ENCODE peak calls at places on chromosome 14, in ten cellular contexts. G is GM23248, J is neural progenitor cell, R is astrocyte, D is fibroblast of lung, P is PC-9, U is K562, I is hepatocyte, N is HepG2, Z is keratinocyte. K is an unnamed sample.

GRCh38 chr14:97306785-97307246 is 509.6 kb downstream of the VRK1 start:
- DNase-seq in G (no peak), J (no peak), R (peak), D (peak), P (no peak), U (no peak), I (no peak), N (no peak), Z (no peak), K (peak)

GRCh38 chr14:68471029-68471963 is 321.6 kb downstream of the ZFP36L1 start:
- DNase-seq in G (no peak), J (peak), R (no peak), D (no peak), P (no peak), U (no peak), I (no peak), N (no peak), Z (no peak), K (no peak)

GRCh38 chr14:56891226-56891625 is 80.9 kb upstream of the OTX2 start:
- DNase-seq in G (no peak), J (peak), R (no peak), D (no peak), P (no peak), U (no peak), I (peak), N (no peak), Z (no peak), K (no peak)

GRCh38 chr14:104081951-104082464 is 3.5 kb upstream of the ASPG start:
- DNase-seq in G (no peak), J (no peak), R (no peak), D (no peak), P (no peak), U (no peak), I (no peak), N (no peak), Z (no peak), K (no peak)

GRCh38 chr14:84655014-84655413 is 874.9 kb upstream of the FLRT2 start:
- DNase-seq in G (no peak), J (no peak), R (no peak), D (no peak), P (no peak), U (no peak), I (no peak), N (no peak), Z (no peak), K (no peak)

GRCh38 chr14:72471346-72471745 is 422.6 kb downstream of the DPF3 start:
- DNase-seq in G (peak), J (no peak), R (no peak), D (peak), P (no peak), U (no peak), I (no peak), N (no peak), Z (no peak), K (peak)

GRCh38 chr14:95313707-95314106 is 6.0 kb downstream of the CLMN start:
- DNase-seq in G (peak), J (no peak), R (no peak), D (peak), P (peak), U (no peak), I (peak), N (peak), Z (no peak), K (peak)

GRCh38 chr14:77284066-77284855 is 13.3 kb upstream of the NGB start:
- DNase-seq in G (no peak), J (no peak), R (no peak), D (no peak), P (no peak), U (no peak), I (no peak), N (no peak), Z (no peak), K (no peak)

GRCh38 chr14:22646570-22647254 is 2.6 kb upstream of the OR6J1 start:
- DNase-seq in G (peak), J (no peak), R (peak), D (peak), P (peak), U (no peak), I (no peak), N (no peak), Z (no peak), K (peak)

GRCh38 chr14:90514015-90514398 is 117.2 kb downstream of the CALM1 start:
- DNase-seq in G (no peak), J (no peak), R (no peak), D (no peak), P (no peak), U (no peak), I (peak), N (no peak), Z (no peak), K (peak)

GRCh38 chr14:26394114-26394855 is 203.5 kb downstream of the NOVA1 start:
- DNase-seq in G (peak), J (peak), R (peak), D (peak), P (peak), U (no peak), I (no peak), N (no peak), Z (no peak), K (peak)
- H3K27ac ChIP-seq in G (no peak), J (no peak), R (no peak), D (no peak), P (peak), U (no peak), I (no peak), N (no peak), Z (no peak), K (no peak)

GRCh38 chr14:101705733-101706508 is 55.6 kb upstream of the PPP2R5C start:
- DNase-seq in G (peak), J (peak), R (peak), D (peak), P (peak), U (no peak), I (peak), N (no peak), Z (no peak), K (peak)

GRCh38 chr14:101708853-101709532 is 52.5 kb upstream of the PPP2R5C start:
- DNase-seq in G (no peak), J (no peak), R (no peak), D (no peak), P (peak), U (no peak), I (no peak), N (no peak), Z (no peak), K (no peak)

GRCh38 chr14:101707863-101708620 is 53.5 kb upstream of the PPP2R5C start:
- DNase-seq in G (no peak), J (no peak), R (no peak), D (no peak), P (peak), U (no peak), I (no peak), N (no peak), Z (no peak), K (no peak)

GRCh38 chr14:101707285-101707842 is 54.1 kb upstream of the PPP2R5C start:
- DNase-seq in G (peak), J (peak), R (peak), D (peak), P (peak), U (peak), I (peak), N (peak), Z (no peak), K (peak)

GRCh38 chr14:101706509-101707284 is 54.8 kb upstream of the PPP2R5C start:
- DNase-seq in G (no peak), J (no peak), R (no peak), D (no peak), P (peak), U (no peak), I (no peak), N (no peak), Z (no peak), K (no peak)
- TF ChIP-seq EZH2 in G (no peak), J (no peak), R (no peak), D (no peak), P (no peak), U (no peak), I (no peak), N (no peak), Z (no peak), K (no peak)

GRCh38 chr14:61929651-61930050 is 167.4 kb downstream of the SNAPC1 start:
- DNase-seq in G (no peak), J (no peak), R (no peak), D (no peak), P (no peak), U (no peak), I (no peak), N (no peak), Z (no peak), K (no peak)

GRCh38 chr14:61928300-61928699 is 166.1 kb downstream of the SNAPC1 start:
- DNase-seq in G (no peak), J (no peak), R (no peak), D (no peak), P (no peak), U (no peak), I (no peak), N (no peak), Z (no peak), K (peak)

GRCh38 chr14:61927015-61927414 is 164.8 kb downstream of the SNAPC1 start:
- DNase-seq in G (peak), J (no peak), R (peak), D (peak), P (peak), U (no peak), I (no peak), N (no peak), Z (peak), K (peak)

GRCh38 chr14:61925732-61926445 is 163.7 kb downstream of the SNAPC1 start:
- DNase-seq in G (peak), J (no peak), R (peak), D (peak), P (no peak), U (no peak), I (no peak), N (no peak), Z (no peak), K (no peak)

GRCh38 chr14:61927521-61927920 is 165.3 kb downstream of the SNAPC1 start:
- DNase-seq in G (peak), J (peak), R (peak), D (peak), P (peak), U (no peak), I (peak), N (no peak), Z (peak), K (peak)
- H2AFZ ChIP-seq in G (no peak), J (no peak), R (no peak), D (no peak), P (peak), U (no peak), I (peak), N (no peak), Z (peak), K (peak)

DNA sequence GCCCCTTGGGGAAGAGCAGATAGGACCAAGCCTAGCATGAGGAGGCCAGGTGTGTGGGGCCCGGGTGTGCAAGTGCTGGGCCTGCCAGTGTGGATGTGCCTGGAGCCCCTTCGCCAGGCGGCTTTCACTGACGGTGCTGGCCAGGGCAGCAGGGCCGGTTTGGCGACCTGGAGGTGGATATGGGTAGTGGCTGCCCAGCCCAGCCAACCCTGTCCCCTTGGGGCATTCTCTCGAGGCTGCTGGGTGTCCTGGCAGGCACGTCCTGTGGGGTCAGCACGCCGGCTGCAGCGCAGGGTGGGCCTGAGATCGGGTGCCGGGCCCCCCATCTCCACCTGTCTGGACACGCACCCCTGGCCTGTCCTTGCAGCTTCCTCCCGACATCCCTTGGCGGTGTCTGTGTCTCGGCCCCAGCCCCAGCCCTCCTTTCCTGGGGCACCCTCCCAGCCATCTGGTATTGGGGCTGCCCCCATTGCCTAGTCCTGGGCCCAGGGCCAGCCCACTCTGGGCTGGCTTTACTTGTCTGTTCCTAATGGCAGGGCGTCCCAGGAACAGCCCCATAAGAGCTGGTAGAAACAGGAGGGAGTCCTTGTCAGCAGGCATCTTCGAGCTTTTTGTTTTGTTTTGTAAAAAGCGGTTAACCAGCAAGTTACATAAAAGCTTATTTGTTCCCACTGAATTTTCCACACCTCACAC is 7.2 kb upstream of the CRIP2 start:
- DNase-seq in G (no peak), J (no peak), R (no peak), D (no peak), P (peak), U (no peak), I (no peak), N (no peak), Z (no peak), K (no peak)
- H3K27ac ChIP-seq in G (no peak), J (no peak), R (no peak), D (no peak), P (no peak), U (no peak), I (no peak), N (no peak), Z (no peak), K (no peak)

DNA sequence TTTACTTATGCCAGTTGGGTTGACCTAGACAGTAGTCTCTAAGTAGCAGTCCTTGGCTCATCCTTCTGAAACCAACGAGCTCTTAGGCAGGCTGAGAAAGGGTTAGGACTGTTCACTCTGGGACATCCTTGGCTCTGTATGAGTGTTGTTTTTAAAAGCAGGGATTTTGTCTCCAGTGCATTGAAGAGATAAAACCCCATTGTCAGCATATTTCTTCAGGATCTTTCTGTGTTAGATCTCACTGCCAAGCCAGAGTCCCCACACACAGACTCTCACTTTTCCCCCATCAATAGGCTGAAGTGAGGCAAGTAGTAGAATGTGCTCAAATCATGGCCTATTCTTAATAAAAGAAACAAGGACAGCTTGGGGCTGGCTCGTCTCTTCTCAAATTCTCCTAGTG is 123.4 kb upstream of the HIF1A start:
- DNase-seq in G (no peak), J (no peak), R (no peak), D (no peak), P (no peak), U (no peak), I (no peak), N (no peak), Z (no peak), K (no peak)
- TF ChIP-seq EZH2 in G (no peak), J (no peak), R (no peak), D (no peak), P (no peak), U (no peak), I (no peak), N (no peak), Z (no peak), K (no peak)

GRCh38 chr14:99644035-99644587 is 818 bp upstream of the HHIPL1 start:
- DNase-seq in G (no peak), J (no peak), R (no peak), D (no peak), P (no peak), U (no peak), I (no peak), N (no peak), Z (no peak), K (no peak)
- H2AFZ ChIP-seq in G (no peak), J (no peak), R (no peak), D (no peak), P (no peak), U (no peak), I (no peak), N (no peak), Z (no peak), K (no peak)

GRCh38 chr14:58151264-58151700 is 731 bp downstream of the ARMH4 start:
- DNase-seq in G (no peak), J (no peak), R (no peak), D (no peak), P (no peak), U (no peak), I (peak), N (peak), Z (no peak), K (peak)
- H3K27ac ChIP-seq in G (no peak), J (no peak), R (no peak), D (no peak), P (no peak), U (no peak), I (peak), N (no peak), Z (no peak), K (no peak)

GRCh38 chr14:41606249-41607118 is at the start of gene LRFN5:
- DNase-seq in G (peak), J (peak), R (peak), D (peak), P (no peak), U (no peak), I (peak), N (no peak), Z (no peak), K (peak)

GRCh38 chr14:41604793-41605534 is 1.7 kb upstream of the LRFN5 start:
- DNase-seq in G (peak), J (peak), R (peak), D (peak), P (no peak), U (no peak), I (peak), N (no peak), Z (no peak), K (no peak)

GRCh38 chr14:41605550-41606248 is 977 bp upstream of the LRFN5 start:
- DNase-seq in G (peak), J (peak), R (peak), D (peak), P (no peak), U (no peak), I (peak), N (no peak), Z (no peak), K (no peak)

GRCh38 chr14:41607966-41608663 is 1.4 kb downstream of the LRFN5 start:
- DNase-seq in G (peak), J (peak), R (no peak), D (peak), P (no peak), U (no peak), I (peak), N (no peak), Z (no peak), K (no peak)

GRCh38 chr14:41607119-41607785 is 576 bp downstream of the LRFN5 start:
- DNase-seq in G (peak), J (peak), R (peak), D (peak), P (no peak), U (no peak), I (peak), N (no peak), Z (no peak), K (no peak)
- TF ChIP-seq EZH2 in G (no peak), J (no peak), R (no peak), D (no peak), P (no peak), U (no peak), I (no peak), N (peak), Z (peak), K (no peak)

GRCh38 chr14:75214558-75214957 is 38.1 kb upstream of the TMED10 start:
- DNase-seq in G (no peak), J (no peak), R (no peak), D (no peak), P (no peak), U (no peak), I (no peak), N (no peak), Z (no peak), K (no peak)

GRCh38 chr14:75215520-75215919 is 39.1 kb upstream of the TMED10 start:
- DNase-seq in G (no peak), J (no peak), R (no peak), D (no peak), P (no peak), U (no peak), I (no peak), N (no peak), Z (no peak), K (no peak)

GRCh38 chr14:75208843-75209242 is 32.4 kb upstream of the TMED10 start:
- DNase-seq in G (no peak), J (no peak), R (no peak), D (no peak), P (peak), U (no peak), I (peak), N (peak), Z (no peak), K (no peak)

GRCh38 chr14:75216427-75217006 is 40.1 kb upstream of the TMED10 start:
- DNase-seq in G (no peak), J (no peak), R (no peak), D (no peak), P (no peak), U (no peak), I (no peak), N (no peak), Z (no peak), K (no peak)

GRCh38 chr14:75213172-75213571 is 36.8 kb upstream of the TMED10 start:
- DNase-seq in G (peak), J (no peak), R (no peak), D (peak), P (no peak), U (no peak), I (no peak), N (no peak), Z (no peak), K (no peak)
- H2AFZ ChIP-seq in G (peak), J (peak), R (peak), D (no peak), P (no peak), U (peak), I (no peak), N (no peak), Z (no peak), K (no peak)

GRCh38 chr14:93037354-93037753 is 78.4 kb downstream of the ITPK1 start:
- DNase-seq in G (no peak), J (no peak), R (no peak), D (no peak), P (peak), U (no peak), I (no peak), N (no peak), Z (no peak), K (no peak)
- H3K27ac ChIP-seq in G (no peak), J (no peak), R (no peak), D (no peak), P (peak), U (no peak), I (peak), N (peak), Z (no peak), K (no peak)